ENCODE peak calls at places on chromosomes 3 and 15, in ten cellular contexts. J, R, L, F, I, Z, Q, X, B and H are unnamed samples.

GRCh38 chr3:156604642-156605144 is 49.8 kb upstream of the SSR3 start:
- DNase-seq in J (no peak), R (no peak), L (no peak), F (no peak), I (no peak), Z (no peak), Q (no peak), X (no peak), B (no peak), H (no peak)

GRCh38 chr3:57160046-57160730 is 5.0 kb downstream of the IL17RD start:
- DNase-seq in J (no peak), R (no peak), L (peak; percentile 67), F (no peak), I (no peak), Z (no peak), Q (no peak), X (peak; percentile 63), B (no peak), H (no peak)

GRCh38 chr3:122283796-122284445 is 41.1 kb upstream of the CSTA start:
- DNase-seq in J (no peak), R (no peak), L (no peak), F (no peak), I (no peak), Z (no peak), Q (no peak), X (no peak), B (no peak), H (no peak)

GRCh38 chr3:111730143-111730542 is 128.9 kb upstream of the PHLDB2 start:
- DNase-seq in J (no peak), R (no peak), L (no peak), F (no peak), I (no peak), Z (no peak), Q (no peak), X (no peak), B (no peak), H (no peak)

GRCh38 chr15:37217567-37217966 is 117.2 kb upstream of the MEIS2 start:
- DNase-seq in J (no peak), R (no peak), L (no peak), F (no peak), I (no peak), Z (no peak), Q (no peak), X (no peak), B (no peak), H (no peak)

GRCh38 chr15:64017082-64017588 is 29.1 kb downstream of the DAPK2 start:
- DNase-seq in J (no peak), R (peak; percentile 65), L (no peak), F (peak; percentile 83), I (no peak), Z (no peak), Q (no peak), X (no peak), B (no peak), H (no peak)

GRCh38 chr15:43056696-43057095 is 49.1 kb downstream of the UBR1 start:
- DNase-seq in J (no peak), R (no peak), L (no peak), F (no peak), I (no peak), Z (no peak), Q (no peak), X (no peak), B (no peak), H (no peak)

GRCh38 chr15:66841953-66842681 is 140.1 kb downstream of the SMAD6 start:
- DNase-seq in J (peak; percentile 72), R (peak; percentile 93), L (peak; percentile 91), F (peak; percentile 68), I (peak; percentile 86), Z (peak; percentile 45), Q (peak; percentile 83), X (peak; percentile 88), B (peak; percentile 38), H (peak; percentile 76)

DNA sequence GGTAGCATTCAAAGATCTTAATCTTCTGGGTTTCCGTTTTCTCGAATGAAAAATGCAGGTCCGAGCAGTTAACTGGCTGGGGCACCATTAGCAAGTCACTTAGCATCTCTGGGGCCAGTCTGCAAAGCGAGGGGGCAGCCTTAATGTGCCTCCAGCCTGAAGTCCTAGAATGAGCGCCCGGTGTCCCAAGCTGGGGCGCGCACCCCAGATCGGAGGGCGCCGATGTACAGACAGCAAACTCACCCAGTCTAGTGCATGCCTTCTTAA is at the start of gene PATL2:
- DNase-seq in J (no peak), R (no peak), L (no peak), F (no peak), I (no peak), Z (no peak), Q (no peak), X (no peak), B (no peak), H (no peak)
- TF ChIP-seq CTCF in J (no peak), R (no peak), L (no peak), F (no peak), I (no peak), Z (no peak), Q (no peak), X (no peak), B (no peak), H (no peak)

DNA sequence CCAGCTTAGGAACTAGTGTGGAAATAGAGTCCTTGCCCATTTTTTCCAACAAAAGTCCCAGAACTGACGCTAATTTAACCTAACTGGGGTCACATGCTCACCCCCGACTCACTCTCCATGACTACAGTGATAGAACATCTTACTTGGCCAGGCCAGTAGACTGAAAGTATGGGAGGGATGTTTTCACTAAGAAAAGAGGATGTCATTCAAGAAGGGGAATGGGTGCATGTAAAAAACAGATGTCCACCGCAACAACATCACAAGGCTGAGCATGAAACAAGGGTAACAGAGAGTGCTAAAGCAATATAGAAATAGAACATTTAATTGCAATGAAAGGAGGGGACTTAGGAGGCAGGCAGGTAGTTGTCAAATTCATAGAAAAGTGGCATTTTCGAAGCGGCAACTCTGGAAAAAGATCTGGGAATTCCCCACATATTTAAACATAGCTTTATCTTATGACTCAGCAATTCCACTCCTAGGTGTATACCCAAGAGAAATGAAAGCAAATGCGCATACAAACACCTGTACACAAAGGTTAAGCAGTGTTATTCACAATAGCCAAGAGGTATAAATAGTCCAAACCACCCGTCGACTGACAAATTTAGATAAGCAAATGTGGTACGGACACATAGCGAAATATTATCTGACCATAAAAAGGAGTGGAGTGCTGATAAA is 41.1 kb upstream of the UBE2E2 start:
- DNase-seq in J (no peak), R (no peak), L (no peak), F (no peak), I (no peak), Z (no peak), Q (no peak), X (no peak), B (peak; percentile 24), H (no peak)
- TF ChIP-seq CTCF in J (no peak), R (no peak), L (no peak), F (no peak), I (no peak), Z (no peak), Q (no peak), X (no peak), B (no peak), H (no peak)

GRCh38 chr15:81258455-81258854 is 61.8 kb downstream of the IL16 start:
- DNase-seq in J (no peak), R (no peak), L (no peak), F (no peak), I (no peak), Z (no peak), Q (no peak), X (no peak), B (no peak), H (no peak)

GRCh38 chr15:81255596-81255995 is 58.9 kb downstream of the IL16 start:
- DNase-seq in J (no peak), R (no peak), L (no peak), F (no peak), I (no peak), Z (no peak), Q (no peak), X (no peak), B (no peak), H (no peak)

GRCh38 chr15:81257435-81257834 is 60.8 kb downstream of the IL16 start:
- DNase-seq in J (no peak), R (no peak), L (no peak), F (no peak), I (no peak), Z (no peak), Q (no peak), X (no peak), B (no peak), H (no peak)

GRCh38 chr15:81254277-81255265 is 57.9 kb downstream of the IL16 start:
- DNase-seq in J (no peak), R (peak; percentile 34), L (no peak), F (no peak), I (no peak), Z (no peak), Q (no peak), X (no peak), B (no peak), H (no peak)

DNA sequence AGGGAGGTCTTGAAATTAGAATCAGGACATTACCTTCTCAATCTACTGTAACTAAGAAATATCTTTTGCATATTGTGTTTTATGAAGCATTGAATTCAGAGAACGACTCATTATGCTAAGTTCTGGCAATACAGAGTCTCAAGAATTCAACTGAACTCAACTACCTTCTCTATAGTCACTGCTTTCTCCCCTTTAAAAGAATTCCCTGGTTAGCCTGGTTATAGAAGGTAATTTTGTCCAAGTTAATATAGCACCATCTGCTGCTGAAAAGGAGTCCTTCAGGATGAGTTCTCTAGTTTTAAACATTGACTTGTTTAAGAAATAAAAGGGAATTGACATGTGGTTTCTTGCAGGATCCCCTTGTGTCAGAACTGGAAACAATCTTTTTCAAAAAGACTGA is 60.2 kb downstream of the IL16 start:
- DNase-seq in J (peak; percentile 41), R (peak; percentile 73), L (no peak), F (peak; percentile 31), I (peak; percentile 28), Z (no peak), Q (no peak), X (no peak), B (no peak), H (no peak)
- TF ChIP-seq CTCF in J (peak; percentile 53), R (peak; percentile 83), L (peak; percentile 57), F (peak; percentile 30), I (peak; percentile 44), Z (peak; percentile 62), Q (peak; percentile 19), X (peak; percentile 33), B (peak; percentile 25), H (peak; percentile 25)

GRCh38 chr3:24495334-24495994 is 814 bp upstream of the THRB start:
- DNase-seq in J (no peak), R (no peak), L (peak; percentile 23), F (peak; percentile 61), I (no peak), Z (no peak), Q (peak; percentile 67), X (peak; percentile 49), B (peak; percentile 29), H (peak; percentile 20)

GRCh38 chr3:24497942-24498341 is 3.3 kb upstream of the THRB start:
- DNase-seq in J (no peak), R (no peak), L (no peak), F (no peak), I (no peak), Z (no peak), Q (no peak), X (no peak), B (no peak), H (no peak)

GRCh38 chr3:24498796-24499195 is 4.1 kb upstream of the THRB start:
- DNase-seq in J (no peak), R (no peak), L (no peak), F (no peak), I (no peak), Z (no peak), Q (no peak), X (no peak), B (no peak), H (no peak)

GRCh38 chr3:24498391-24498790 is 3.7 kb upstream of the THRB start:
- DNase-seq in J (no peak), R (no peak), L (no peak), F (no peak), I (no peak), Z (no peak), Q (no peak), X (no peak), B (no peak), H (no peak)

DNA sequence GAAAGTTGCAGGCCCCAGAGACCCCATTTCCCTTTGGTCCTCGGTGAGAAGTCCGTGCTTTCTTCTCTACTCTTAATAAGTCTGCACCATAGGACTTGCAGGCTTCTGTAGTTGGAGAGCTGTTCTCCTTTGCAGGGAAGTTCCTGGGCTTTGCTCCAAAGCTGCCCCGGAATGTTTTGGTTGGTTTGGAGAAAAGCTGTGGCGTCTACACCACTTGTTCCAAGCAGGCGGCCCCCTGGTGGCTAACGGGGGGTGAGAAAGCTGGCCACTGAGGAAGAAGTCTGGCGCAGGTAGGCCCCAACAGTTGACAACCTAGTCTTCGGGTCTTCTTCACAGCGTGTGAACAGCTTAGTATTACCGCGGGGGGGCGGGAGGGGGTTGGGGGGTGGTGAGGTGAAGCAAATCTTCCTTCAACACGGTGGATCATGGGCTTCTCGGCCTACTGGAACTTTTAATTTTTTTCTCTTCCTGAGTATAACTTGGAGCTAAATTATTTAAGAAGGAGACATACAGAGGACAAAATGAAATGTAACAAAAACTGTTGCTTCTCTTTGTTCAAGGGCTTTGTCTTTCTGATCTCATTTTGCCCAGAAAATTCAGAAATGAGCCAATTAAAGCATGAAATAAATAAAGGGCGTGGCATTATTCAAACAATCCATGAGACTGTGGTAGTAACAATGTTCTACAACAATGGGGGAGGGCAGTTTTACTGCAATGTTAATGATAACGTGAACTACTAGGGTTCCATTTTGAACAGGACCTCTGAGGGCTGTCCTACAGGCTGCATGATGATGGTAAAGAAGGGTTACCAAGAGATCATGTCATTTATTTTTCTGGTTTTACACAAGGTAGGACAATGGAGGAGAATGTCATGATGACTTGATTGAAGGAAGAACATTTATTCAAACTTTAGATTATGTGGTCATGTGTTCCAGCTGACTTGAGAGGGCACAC is 2.2 kb upstream of the THRB start:
- DNase-seq in J (peak; percentile 29), R (peak; percentile 85), L (peak; percentile 68), F (peak; percentile 80), I (peak; percentile 92), Z (peak; percentile 76), Q (peak; percentile 77), X (peak; percentile 70), B (peak; percentile 32), H (peak; percentile 53)
- TF ChIP-seq CTCF in J (peak; percentile 66), R (peak; percentile 64), L (no peak), F (peak; percentile 54), I (peak; percentile 72), Z (peak; percentile 79), Q (peak; percentile 31), X (peak; percentile 45), B (peak; percentile 22), H (peak; percentile 32)